ENCODE peak calls at places on chromosome 15, in ten cellular contexts. One of them, this sample, is unnamed.

GRCh38 chr15:45458746-45459403 is 63.7 kb downstream of the SLC30A4 start:
- DNase-seq in stimulated activated CD4-positive, alpha-beta T cell treated with anti-CD3 and anti-CD28 coated beads, Interleukin-12 subunit alpha, Interleukin-12 subunit beta, amount 100 ng/mL, for 24 hours: peak
- DNase-seq in naive thymus-derived CD8-positive, alpha-beta T cell: peak
- DNase-seq in hippocampal formation: peak
- DNase-seq in activated T-cell treated with anti-CD3 and anti-CD28 coated beads, Interleukin-2, amount 50 U/mL, for 72 hours: peak
- DNase-seq in progenitor cell of endocrine pancreas: peak
- DNase-seq in aorta: peak
- DNase-seq in NAMALWA: peak
- DNase-seq in PC-3: peak
- DNase-seq in psoas muscle: peak
- DNase-seq in this sample: peak

GRCh38 chr15:64854526-64854925 is 12.8 kb downstream of the PLEKHO2 start:
- DNase-seq in stimulated activated CD4-positive, alpha-beta T cell treated with anti-CD3 and anti-CD28 coated beads, Interleukin-12 subunit alpha, Interleukin-12 subunit beta, amount 100 ng/mL, for 24 hours: no peak
- DNase-seq in naive thymus-derived CD8-positive, alpha-beta T cell: no peak
- DNase-seq in hippocampal formation: no peak
- DNase-seq in activated T-cell treated with anti-CD3 and anti-CD28 coated beads, Interleukin-2, amount 50 U/mL, for 72 hours: no peak
- DNase-seq in progenitor cell of endocrine pancreas: no peak
- DNase-seq in aorta: peak
- DNase-seq in NAMALWA: no peak
- DNase-seq in PC-3: no peak
- DNase-seq in psoas muscle: no peak
- DNase-seq in this sample: no peak

GRCh38 chr15:29596266-29596665 is 226.0 kb downstream of the TJP1 start:
- DNase-seq in stimulated activated CD4-positive, alpha-beta T cell treated with anti-CD3 and anti-CD28 coated beads, Interleukin-12 subunit alpha, Interleukin-12 subunit beta, amount 100 ng/mL, for 24 hours: no peak
- DNase-seq in naive thymus-derived CD8-positive, alpha-beta T cell: no peak
- DNase-seq in hippocampal formation: no peak
- DNase-seq in activated T-cell treated with anti-CD3 and anti-CD28 coated beads, Interleukin-2, amount 50 U/mL, for 72 hours: no peak
- DNase-seq in progenitor cell of endocrine pancreas: no peak
- DNase-seq in aorta: no peak
- DNase-seq in NAMALWA: no peak
- DNase-seq in PC-3: peak
- DNase-seq in psoas muscle: no peak
- DNase-seq in this sample: no peak

GRCh38 chr15:29182590-29182989 is 87.0 kb downstream of the NSMCE3 start:
- DNase-seq in stimulated activated CD4-positive, alpha-beta T cell treated with anti-CD3 and anti-CD28 coated beads, Interleukin-12 subunit alpha, Interleukin-12 subunit beta, amount 100 ng/mL, for 24 hours: no peak
- DNase-seq in naive thymus-derived CD8-positive, alpha-beta T cell: no peak
- DNase-seq in hippocampal formation: no peak
- DNase-seq in activated T-cell treated with anti-CD3 and anti-CD28 coated beads, Interleukin-2, amount 50 U/mL, for 72 hours: no peak
- DNase-seq in progenitor cell of endocrine pancreas: no peak
- DNase-seq in aorta: no peak
- DNase-seq in NAMALWA: no peak
- DNase-seq in PC-3: peak
- DNase-seq in psoas muscle: no peak
- DNase-seq in this sample: no peak

GRCh38 chr15:23797747-23798157 is 110.6 kb upstream of the NDN start:
- DNase-seq in stimulated activated CD4-positive, alpha-beta T cell treated with anti-CD3 and anti-CD28 coated beads, Interleukin-12 subunit alpha, Interleukin-12 subunit beta, amount 100 ng/mL, for 24 hours: no peak
- DNase-seq in naive thymus-derived CD8-positive, alpha-beta T cell: no peak
- DNase-seq in hippocampal formation: no peak
- DNase-seq in activated T-cell treated with anti-CD3 and anti-CD28 coated beads, Interleukin-2, amount 50 U/mL, for 72 hours: no peak
- DNase-seq in progenitor cell of endocrine pancreas: no peak
- DNase-seq in aorta: no peak
- DNase-seq in NAMALWA: no peak
- DNase-seq in PC-3: no peak
- DNase-seq in psoas muscle: no peak
- DNase-seq in this sample: no peak

GRCh38 chr15:66908503-66909095 is 156.8 kb upstream of the SMAD3 start:
- DNase-seq in stimulated activated CD4-positive, alpha-beta T cell treated with anti-CD3 and anti-CD28 coated beads, Interleukin-12 subunit alpha, Interleukin-12 subunit beta, amount 100 ng/mL, for 24 hours: no peak
- DNase-seq in naive thymus-derived CD8-positive, alpha-beta T cell: no peak
- DNase-seq in hippocampal formation: no peak
- DNase-seq in activated T-cell treated with anti-CD3 and anti-CD28 coated beads, Interleukin-2, amount 50 U/mL, for 72 hours: peak
- DNase-seq in progenitor cell of endocrine pancreas: no peak
- DNase-seq in aorta: no peak
- DNase-seq in NAMALWA: no peak
- DNase-seq in PC-3: no peak
- DNase-seq in psoas muscle: no peak
- DNase-seq in this sample: no peak

GRCh38 chr15:34993877-34994276 is 5.8 kb upstream of the ZNF770 start:
- DNase-seq in stimulated activated CD4-positive, alpha-beta T cell treated with anti-CD3 and anti-CD28 coated beads, Interleukin-12 subunit alpha, Interleukin-12 subunit beta, amount 100 ng/mL, for 24 hours: no peak
- DNase-seq in naive thymus-derived CD8-positive, alpha-beta T cell: no peak
- DNase-seq in hippocampal formation: no peak
- DNase-seq in activated T-cell treated with anti-CD3 and anti-CD28 coated beads, Interleukin-2, amount 50 U/mL, for 72 hours: peak
- DNase-seq in progenitor cell of endocrine pancreas: no peak
- DNase-seq in aorta: no peak
- DNase-seq in NAMALWA: no peak
- DNase-seq in PC-3: no peak
- DNase-seq in psoas muscle: no peak
- DNase-seq in this sample: no peak

GRCh38 chr15:50353251-50353998 is 1.6 kb downstream of the GABPB1 start:
- DNase-seq in stimulated activated CD4-positive, alpha-beta T cell treated with anti-CD3 and anti-CD28 coated beads, Interleukin-12 subunit alpha, Interleukin-12 subunit beta, amount 100 ng/mL, for 24 hours: no peak
- DNase-seq in naive thymus-derived CD8-positive, alpha-beta T cell: no peak
- DNase-seq in hippocampal formation: no peak
- DNase-seq in activated T-cell treated with anti-CD3 and anti-CD28 coated beads, Interleukin-2, amount 50 U/mL, for 72 hours: peak
- DNase-seq in progenitor cell of endocrine pancreas: no peak
- DNase-seq in aorta: no peak
- DNase-seq in NAMALWA: peak
- DNase-seq in PC-3: peak
- DNase-seq in psoas muscle: no peak
- DNase-seq in this sample: peak

GRCh38 chr15:41523097-41523496 is 9.5 kb upstream of the LTK start:
- DNase-seq in stimulated activated CD4-positive, alpha-beta T cell treated with anti-CD3 and anti-CD28 coated beads, Interleukin-12 subunit alpha, Interleukin-12 subunit beta, amount 100 ng/mL, for 24 hours: no peak
- DNase-seq in naive thymus-derived CD8-positive, alpha-beta T cell: no peak
- DNase-seq in hippocampal formation: no peak
- DNase-seq in activated T-cell treated with anti-CD3 and anti-CD28 coated beads, Interleukin-2, amount 50 U/mL, for 72 hours: no peak
- DNase-seq in progenitor cell of endocrine pancreas: no peak
- DNase-seq in aorta: no peak
- DNase-seq in NAMALWA: no peak
- DNase-seq in PC-3: no peak
- DNase-seq in psoas muscle: no peak
- DNase-seq in this sample: no peak

GRCh38 chr15:43093026-43093425 is 12.8 kb downstream of the UBR1 start:
- DNase-seq in stimulated activated CD4-positive, alpha-beta T cell treated with anti-CD3 and anti-CD28 coated beads, Interleukin-12 subunit alpha, Interleukin-12 subunit beta, amount 100 ng/mL, for 24 hours: no peak
- DNase-seq in naive thymus-derived CD8-positive, alpha-beta T cell: no peak
- DNase-seq in hippocampal formation: no peak
- DNase-seq in activated T-cell treated with anti-CD3 and anti-CD28 coated beads, Interleukin-2, amount 50 U/mL, for 72 hours: no peak
- DNase-seq in progenitor cell of endocrine pancreas: no peak
- DNase-seq in aorta: no peak
- DNase-seq in NAMALWA: no peak
- DNase-seq in PC-3: no peak
- DNase-seq in psoas muscle: no peak
- DNase-seq in this sample: no peak

GRCh38 chr15:62253294-62253693 is 88.2 kb upstream of the C2CD4B start:
- DNase-seq in stimulated activated CD4-positive, alpha-beta T cell treated with anti-CD3 and anti-CD28 coated beads, Interleukin-12 subunit alpha, Interleukin-12 subunit beta, amount 100 ng/mL, for 24 hours: no peak
- DNase-seq in naive thymus-derived CD8-positive, alpha-beta T cell: no peak
- DNase-seq in hippocampal formation: no peak
- DNase-seq in activated T-cell treated with anti-CD3 and anti-CD28 coated beads, Interleukin-2, amount 50 U/mL, for 72 hours: no peak
- DNase-seq in progenitor cell of endocrine pancreas: no peak
- DNase-seq in aorta: no peak
- DNase-seq in NAMALWA: no peak
- DNase-seq in PC-3: no peak
- DNase-seq in psoas muscle: no peak
- DNase-seq in this sample: no peak

GRCh38 chr15:63600001-63600645 is 2.9 kb downstream of the FBXL22 start:
- DNase-seq in stimulated activated CD4-positive, alpha-beta T cell treated with anti-CD3 and anti-CD28 coated beads, Interleukin-12 subunit alpha, Interleukin-12 subunit beta, amount 100 ng/mL, for 24 hours: no peak
- DNase-seq in naive thymus-derived CD8-positive, alpha-beta T cell: peak
- DNase-seq in hippocampal formation: no peak
- DNase-seq in activated T-cell treated with anti-CD3 and anti-CD28 coated beads, Interleukin-2, amount 50 U/mL, for 72 hours: no peak
- DNase-seq in progenitor cell of endocrine pancreas: no peak
- DNase-seq in aorta: peak
- DNase-seq in NAMALWA: no peak
- DNase-seq in PC-3: peak
- DNase-seq in psoas muscle: peak
- DNase-seq in this sample: no peak

GRCh38 chr15:91203619-91204018 is 103.6 kb downstream of the SV2B start:
- DNase-seq in stimulated activated CD4-positive, alpha-beta T cell treated with anti-CD3 and anti-CD28 coated beads, Interleukin-12 subunit alpha, Interleukin-12 subunit beta, amount 100 ng/mL, for 24 hours: no peak
- DNase-seq in naive thymus-derived CD8-positive, alpha-beta T cell: no peak
- DNase-seq in hippocampal formation: no peak
- DNase-seq in activated T-cell treated with anti-CD3 and anti-CD28 coated beads, Interleukin-2, amount 50 U/mL, for 72 hours: no peak
- DNase-seq in progenitor cell of endocrine pancreas: no peak
- DNase-seq in aorta: no peak
- DNase-seq in NAMALWA: no peak
- DNase-seq in PC-3: no peak
- DNase-seq in psoas muscle: no peak
- DNase-seq in this sample: no peak

GRCh38 chr15:34085746-34086145 is 15.9 kb downstream of the EMC7 start:
- DNase-seq in stimulated activated CD4-positive, alpha-beta T cell treated with anti-CD3 and anti-CD28 coated beads, Interleukin-12 subunit alpha, Interleukin-12 subunit beta, amount 100 ng/mL, for 24 hours: no peak
- DNase-seq in naive thymus-derived CD8-positive, alpha-beta T cell: no peak
- DNase-seq in hippocampal formation: no peak
- DNase-seq in activated T-cell treated with anti-CD3 and anti-CD28 coated beads, Interleukin-2, amount 50 U/mL, for 72 hours: no peak
- DNase-seq in progenitor cell of endocrine pancreas: no peak
- DNase-seq in aorta: no peak
- DNase-seq in NAMALWA: no peak
- DNase-seq in PC-3: no peak
- DNase-seq in psoas muscle: no peak
- DNase-seq in this sample: no peak

GRCh38 chr15:90581771-90582471 is 52.2 kb downstream of the CRTC3 start:
- DNase-seq in stimulated activated CD4-positive, alpha-beta T cell treated with anti-CD3 and anti-CD28 coated beads, Interleukin-12 subunit alpha, Interleukin-12 subunit beta, amount 100 ng/mL, for 24 hours: no peak
- DNase-seq in naive thymus-derived CD8-positive, alpha-beta T cell: no peak
- DNase-seq in hippocampal formation: no peak
- DNase-seq in activated T-cell treated with anti-CD3 and anti-CD28 coated beads, Interleukin-2, amount 50 U/mL, for 72 hours: no peak
- DNase-seq in progenitor cell of endocrine pancreas: no peak
- DNase-seq in aorta: no peak
- DNase-seq in NAMALWA: no peak
- DNase-seq in PC-3: no peak
- DNase-seq in psoas muscle: no peak
- DNase-seq in this sample: no peak

GRCh38 chr15:45184562-45185041 is 3.2 kb downstream of the SHF start:
- DNase-seq in stimulated activated CD4-positive, alpha-beta T cell treated with anti-CD3 and anti-CD28 coated beads, Interleukin-12 subunit alpha, Interleukin-12 subunit beta, amount 100 ng/mL, for 24 hours: no peak
- DNase-seq in naive thymus-derived CD8-positive, alpha-beta T cell: no peak
- DNase-seq in hippocampal formation: no peak
- DNase-seq in activated T-cell treated with anti-CD3 and anti-CD28 coated beads, Interleukin-2, amount 50 U/mL, for 72 hours: no peak
- DNase-seq in progenitor cell of endocrine pancreas: no peak
- DNase-seq in aorta: no peak
- DNase-seq in NAMALWA: no peak
- DNase-seq in PC-3: no peak
- DNase-seq in psoas muscle: no peak
- DNase-seq in this sample: no peak

GRCh38 chr15:81939604-81940440 is 106.0 kb downstream of the MEX3B start:
- DNase-seq in stimulated activated CD4-positive, alpha-beta T cell treated with anti-CD3 and anti-CD28 coated beads, Interleukin-12 subunit alpha, Interleukin-12 subunit beta, amount 100 ng/mL, for 24 hours: no peak
- DNase-seq in naive thymus-derived CD8-positive, alpha-beta T cell: no peak
- DNase-seq in hippocampal formation: no peak
- DNase-seq in activated T-cell treated with anti-CD3 and anti-CD28 coated beads, Interleukin-2, amount 50 U/mL, for 72 hours: peak
- DNase-seq in progenitor cell of endocrine pancreas: no peak
- DNase-seq in aorta: no peak
- DNase-seq in NAMALWA: peak
- DNase-seq in PC-3: peak
- DNase-seq in psoas muscle: no peak
- DNase-seq in this sample: no peak

GRCh38 chr15:78991476-78991875 is 46.6 kb upstream of the CTSH start:
- DNase-seq in stimulated activated CD4-positive, alpha-beta T cell treated with anti-CD3 and anti-CD28 coated beads, Interleukin-12 subunit alpha, Interleukin-12 subunit beta, amount 100 ng/mL, for 24 hours: no peak
- DNase-seq in naive thymus-derived CD8-positive, alpha-beta T cell: no peak
- DNase-seq in hippocampal formation: no peak
- DNase-seq in activated T-cell treated with anti-CD3 and anti-CD28 coated beads, Interleukin-2, amount 50 U/mL, for 72 hours: no peak
- DNase-seq in progenitor cell of endocrine pancreas: no peak
- DNase-seq in aorta: peak
- DNase-seq in NAMALWA: no peak
- DNase-seq in PC-3: no peak
- DNase-seq in psoas muscle: no peak
- DNase-seq in this sample: no peak

GRCh38 chr15:70442211-70442610 is 321.1 kb downstream of the UACA start:
- DNase-seq in stimulated activated CD4-positive, alpha-beta T cell treated with anti-CD3 and anti-CD28 coated beads, Interleukin-12 subunit alpha, Interleukin-12 subunit beta, amount 100 ng/mL, for 24 hours: no peak
- DNase-seq in naive thymus-derived CD8-positive, alpha-beta T cell: no peak
- DNase-seq in hippocampal formation: no peak
- DNase-seq in activated T-cell treated with anti-CD3 and anti-CD28 coated beads, Interleukin-2, amount 50 U/mL, for 72 hours: no peak
- DNase-seq in progenitor cell of endocrine pancreas: no peak
- DNase-seq in aorta: no peak
- DNase-seq in NAMALWA: no peak
- DNase-seq in PC-3: no peak
- DNase-seq in psoas muscle: no peak
- DNase-seq in this sample: no peak

GRCh38 chr15:28114721-28115622 is 15.9 kb upstream of the OCA2 start:
- DNase-seq in stimulated activated CD4-positive, alpha-beta T cell treated with anti-CD3 and anti-CD28 coated beads, Interleukin-12 subunit alpha, Interleukin-12 subunit beta, amount 100 ng/mL, for 24 hours: no peak
- DNase-seq in naive thymus-derived CD8-positive, alpha-beta T cell: no peak
- DNase-seq in hippocampal formation: no peak
- DNase-seq in activated T-cell treated with anti-CD3 and anti-CD28 coated beads, Interleukin-2, amount 50 U/mL, for 72 hours: no peak
- DNase-seq in progenitor cell of endocrine pancreas: no peak
- DNase-seq in aorta: no peak
- DNase-seq in NAMALWA: no peak
- DNase-seq in PC-3: no peak
- DNase-seq in psoas muscle: no peak
- DNase-seq in this sample: no peak

GRCh38 chr15:100694381-100695012 is 92.1 kb downstream of the ASB7 start:
- DNase-seq in stimulated activated CD4-positive, alpha-beta T cell treated with anti-CD3 and anti-CD28 coated beads, Interleukin-12 subunit alpha, Interleukin-12 subunit beta, amount 100 ng/mL, for 24 hours: no peak
- DNase-seq in naive thymus-derived CD8-positive, alpha-beta T cell: no peak
- DNase-seq in hippocampal formation: no peak
- DNase-seq in activated T-cell treated with anti-CD3 and anti-CD28 coated beads, Interleukin-2, amount 50 U/mL, for 72 hours: no peak
- DNase-seq in progenitor cell of endocrine pancreas: no peak
- DNase-seq in aorta: no peak
- DNase-seq in NAMALWA: no peak
- DNase-seq in PC-3: no peak
- DNase-seq in psoas muscle: no peak
- DNase-seq in this sample: no peak

GRCh38 chr15:58295637-58296036 is 136.2 kb upstream of the LIPC start:
- DNase-seq in stimulated activated CD4-positive, alpha-beta T cell treated with anti-CD3 and anti-CD28 coated beads, Interleukin-12 subunit alpha, Interleukin-12 subunit beta, amount 100 ng/mL, for 24 hours: no peak
- DNase-seq in naive thymus-derived CD8-positive, alpha-beta T cell: no peak
- DNase-seq in hippocampal formation: no peak
- DNase-seq in activated T-cell treated with anti-CD3 and anti-CD28 coated beads, Interleukin-2, amount 50 U/mL, for 72 hours: no peak
- DNase-seq in progenitor cell of endocrine pancreas: no peak
- DNase-seq in aorta: no peak
- DNase-seq in NAMALWA: no peak
- DNase-seq in PC-3: no peak
- DNase-seq in psoas muscle: no peak
- DNase-seq in this sample: no peak

GRCh38 chr15:31758126-31758525 is 272.2 kb upstream of the CHRNA7 start:
- DNase-seq in stimulated activated CD4-positive, alpha-beta T cell treated with anti-CD3 and anti-CD28 coated beads, Interleukin-12 subunit alpha, Interleukin-12 subunit beta, amount 100 ng/mL, for 24 hours: no peak
- DNase-seq in naive thymus-derived CD8-positive, alpha-beta T cell: no peak
- DNase-seq in hippocampal formation: peak
- DNase-seq in activated T-cell treated with anti-CD3 and anti-CD28 coated beads, Interleukin-2, amount 50 U/mL, for 72 hours: no peak
- DNase-seq in progenitor cell of endocrine pancreas: no peak
- DNase-seq in aorta: peak
- DNase-seq in NAMALWA: peak
- DNase-seq in PC-3: peak
- DNase-seq in psoas muscle: peak
- DNase-seq in this sample: no peak

GRCh38 chr15:33201376-33202189 is 7.1 kb upstream of the FMN1 start:
- DNase-seq in stimulated activated CD4-positive, alpha-beta T cell treated with anti-CD3 and anti-CD28 coated beads, Interleukin-12 subunit alpha, Interleukin-12 subunit beta, amount 100 ng/mL, for 24 hours: peak
- DNase-seq in naive thymus-derived CD8-positive, alpha-beta T cell: no peak
- DNase-seq in hippocampal formation: no peak
- DNase-seq in activated T-cell treated with anti-CD3 and anti-CD28 coated beads, Interleukin-2, amount 50 U/mL, for 72 hours: peak
- DNase-seq in progenitor cell of endocrine pancreas: peak
- DNase-seq in aorta: peak
- DNase-seq in NAMALWA: peak
- DNase-seq in PC-3: peak
- DNase-seq in psoas muscle: peak
- DNase-seq in this sample: peak

GRCh38 chr15:83206971-83207621 is 527 bp downstream of the HDGFL3 start:
- DNase-seq in stimulated activated CD4-positive, alpha-beta T cell treated with anti-CD3 and anti-CD28 coated beads, Interleukin-12 subunit alpha, Interleukin-12 subunit beta, amount 100 ng/mL, for 24 hours: no peak
- DNase-seq in naive thymus-derived CD8-positive, alpha-beta T cell: no peak
- DNase-seq in hippocampal formation: peak
- DNase-seq in activated T-cell treated with anti-CD3 and anti-CD28 coated beads, Interleukin-2, amount 50 U/mL, for 72 hours: peak
- DNase-seq in progenitor cell of endocrine pancreas: peak
- DNase-seq in aorta: peak
- DNase-seq in NAMALWA: peak
- DNase-seq in PC-3: peak
- DNase-seq in psoas muscle: peak
- DNase-seq in this sample: no peak

GRCh38 chr15:101615986-101616848 is 36.0 kb downstream of the TM2D3 start:
- DNase-seq in stimulated activated CD4-positive, alpha-beta T cell treated with anti-CD3 and anti-CD28 coated beads, Interleukin-12 subunit alpha, Interleukin-12 subunit beta, amount 100 ng/mL, for 24 hours: no peak
- DNase-seq in naive thymus-derived CD8-positive, alpha-beta T cell: no peak
- DNase-seq in hippocampal formation: no peak
- DNase-seq in activated T-cell treated with anti-CD3 and anti-CD28 coated beads, Interleukin-2, amount 50 U/mL, for 72 hours: no peak
- DNase-seq in progenitor cell of endocrine pancreas: no peak
- DNase-seq in aorta: peak
- DNase-seq in NAMALWA: no peak
- DNase-seq in PC-3: peak
- DNase-seq in psoas muscle: peak
- DNase-seq in this sample: no peak

GRCh38 chr15:65028338-65028737 is 1.1 kb downstream of the MTFMT start:
- DNase-seq in stimulated activated CD4-positive, alpha-beta T cell treated with anti-CD3 and anti-CD28 coated beads, Interleukin-12 subunit alpha, Interleukin-12 subunit beta, amount 100 ng/mL, for 24 hours: no peak
- DNase-seq in naive thymus-derived CD8-positive, alpha-beta T cell: no peak
- DNase-seq in hippocampal formation: no peak
- DNase-seq in activated T-cell treated with anti-CD3 and anti-CD28 coated beads, Interleukin-2, amount 50 U/mL, for 72 hours: peak
- DNase-seq in progenitor cell of endocrine pancreas: no peak
- DNase-seq in aorta: no peak
- DNase-seq in NAMALWA: no peak
- DNase-seq in PC-3: no peak
- DNase-seq in psoas muscle: no peak
- DNase-seq in this sample: no peak

GRCh38 chr15:75361989-75362641 is 6.3 kb downstream of the MAN2C1 start:
- DNase-seq in stimulated activated CD4-positive, alpha-beta T cell treated with anti-CD3 and anti-CD28 coated beads, Interleukin-12 subunit alpha, Interleukin-12 subunit beta, amount 100 ng/mL, for 24 hours: no peak
- DNase-seq in naive thymus-derived CD8-positive, alpha-beta T cell: no peak
- DNase-seq in hippocampal formation: no peak
- DNase-seq in activated T-cell treated with anti-CD3 and anti-CD28 coated beads, Interleukin-2, amount 50 U/mL, for 72 hours: no peak
- DNase-seq in progenitor cell of endocrine pancreas: no peak
- DNase-seq in aorta: peak
- DNase-seq in NAMALWA: no peak
- DNase-seq in PC-3: no peak
- DNase-seq in psoas muscle: no peak
- DNase-seq in this sample: no peak

This sample was measured in effector CD4-positive, alpha-beta T cell.